ENCODE peak calls at places on chromosome 4, in nine cellular contexts. One of them, this sample, is unnamed.

GRCh38 chr4:15232725-15233597 is 194.9 kb upstream of the C1QTNF7 start:
- DNase-seq in NCI-H1417: no peak
- DNase-seq in activated CD8-positive, alpha-beta memory T cell treated with anti-CD3 and anti-CD28 coated beads, Interleukin-2, amount 50 U/mL, for 4 hours: no peak
- DNase-seq in cardiac fibroblast: peak; percentile 84
- DNase-seq in stimulated activated CD4-positive, alpha-beta T cell treated with anti-CD3 and anti-CD28 coated beads, Interleukin-12 subunit alpha, Interleukin-12 subunit beta, amount 100 ng/mL, for 48 hours: no peak
- DNase-seq in kidney glomerular epithelial cell: peak; percentile 47
- DNase-seq in BE2C: no peak
- DNase-seq in KG1: no peak
- DNase-seq in substantia nigra: no peak
- DNase-seq in this sample: no peak

GRCh38 chr4:4689694-4690440 is 148.0 kb upstream of the STX18 start:
- DNase-seq in NCI-H1417: no peak
- DNase-seq in activated CD8-positive, alpha-beta memory T cell treated with anti-CD3 and anti-CD28 coated beads, Interleukin-2, amount 50 U/mL, for 4 hours: no peak
- DNase-seq in cardiac fibroblast: no peak
- DNase-seq in stimulated activated CD4-positive, alpha-beta T cell treated with anti-CD3 and anti-CD28 coated beads, Interleukin-12 subunit alpha, Interleukin-12 subunit beta, amount 100 ng/mL, for 48 hours: no peak
- DNase-seq in kidney glomerular epithelial cell: no peak
- DNase-seq in BE2C: no peak
- DNase-seq in KG1: no peak
- DNase-seq in substantia nigra: no peak
- DNase-seq in this sample: no peak

GRCh38 chr4:183485411-183486160 is 19.3 kb upstream of the ING2 start:
- DNase-seq in NCI-H1417: no peak
- DNase-seq in activated CD8-positive, alpha-beta memory T cell treated with anti-CD3 and anti-CD28 coated beads, Interleukin-2, amount 50 U/mL, for 4 hours: no peak
- DNase-seq in cardiac fibroblast: peak; percentile 74
- DNase-seq in stimulated activated CD4-positive, alpha-beta T cell treated with anti-CD3 and anti-CD28 coated beads, Interleukin-12 subunit alpha, Interleukin-12 subunit beta, amount 100 ng/mL, for 48 hours: no peak
- DNase-seq in kidney glomerular epithelial cell: no peak
- DNase-seq in BE2C: no peak
- DNase-seq in KG1: no peak
- DNase-seq in substantia nigra: no peak
- DNase-seq in this sample: no peak

GRCh38 chr4:973431-974397 is at the start of gene DGKQ:
- DNase-seq in NCI-H1417: peak; percentile 86
- DNase-seq in activated CD8-positive, alpha-beta memory T cell treated with anti-CD3 and anti-CD28 coated beads, Interleukin-2, amount 50 U/mL, for 4 hours: peak; percentile 89
- DNase-seq in cardiac fibroblast: peak; percentile 82
- DNase-seq in stimulated activated CD4-positive, alpha-beta T cell treated with anti-CD3 and anti-CD28 coated beads, Interleukin-12 subunit alpha, Interleukin-12 subunit beta, amount 100 ng/mL, for 48 hours: peak; percentile 82
- DNase-seq in kidney glomerular epithelial cell: peak; percentile 65
- DNase-seq in BE2C: peak; percentile 89
- DNase-seq in KG1: peak; percentile 15
- DNase-seq in substantia nigra: peak; percentile 38
- DNase-seq in this sample: peak; percentile 64

GRCh38 chr4:141534985-141535384 is 101.4 kb upstream of the IL15 start:
- DNase-seq in NCI-H1417: no peak
- DNase-seq in activated CD8-positive, alpha-beta memory T cell treated with anti-CD3 and anti-CD28 coated beads, Interleukin-2, amount 50 U/mL, for 4 hours: no peak
- DNase-seq in cardiac fibroblast: peak; percentile 29
- DNase-seq in stimulated activated CD4-positive, alpha-beta T cell treated with anti-CD3 and anti-CD28 coated beads, Interleukin-12 subunit alpha, Interleukin-12 subunit beta, amount 100 ng/mL, for 48 hours: no peak
- DNase-seq in kidney glomerular epithelial cell: no peak
- DNase-seq in BE2C: no peak
- DNase-seq in KG1: no peak
- DNase-seq in substantia nigra: no peak
- DNase-seq in this sample: no peak

GRCh38 chr4:124433044-124433443 is 279.5 kb downstream of the ANKRD50 start:
- DNase-seq in NCI-H1417: no peak
- DNase-seq in activated CD8-positive, alpha-beta memory T cell treated with anti-CD3 and anti-CD28 coated beads, Interleukin-2, amount 50 U/mL, for 4 hours: no peak
- DNase-seq in cardiac fibroblast: peak; percentile 64
- DNase-seq in stimulated activated CD4-positive, alpha-beta T cell treated with anti-CD3 and anti-CD28 coated beads, Interleukin-12 subunit alpha, Interleukin-12 subunit beta, amount 100 ng/mL, for 48 hours: no peak
- DNase-seq in kidney glomerular epithelial cell: no peak
- DNase-seq in BE2C: no peak
- DNase-seq in KG1: no peak
- DNase-seq in substantia nigra: no peak
- DNase-seq in this sample: no peak

GRCh38 chr4:1628892-1629703 is 55.0 kb downstream of the FAM53A start:
- DNase-seq in NCI-H1417: peak; percentile 30
- DNase-seq in activated CD8-positive, alpha-beta memory T cell treated with anti-CD3 and anti-CD28 coated beads, Interleukin-2, amount 50 U/mL, for 4 hours: peak; percentile 68
- DNase-seq in cardiac fibroblast: peak; percentile 47
- DNase-seq in stimulated activated CD4-positive, alpha-beta T cell treated with anti-CD3 and anti-CD28 coated beads, Interleukin-12 subunit alpha, Interleukin-12 subunit beta, amount 100 ng/mL, for 48 hours: peak; percentile 69
- DNase-seq in kidney glomerular epithelial cell: no peak
- DNase-seq in BE2C: peak; percentile 79
- DNase-seq in KG1: peak; percentile 9
- DNase-seq in substantia nigra: peak; percentile 26
- DNase-seq in this sample: peak; percentile 37

GRCh38 chr4:5758741-5759140 is 47.7 kb downstream of the EVC start:
- DNase-seq in NCI-H1417: no peak
- DNase-seq in activated CD8-positive, alpha-beta memory T cell treated with anti-CD3 and anti-CD28 coated beads, Interleukin-2, amount 50 U/mL, for 4 hours: no peak
- DNase-seq in cardiac fibroblast: peak; percentile 99
- DNase-seq in stimulated activated CD4-positive, alpha-beta T cell treated with anti-CD3 and anti-CD28 coated beads, Interleukin-12 subunit alpha, Interleukin-12 subunit beta, amount 100 ng/mL, for 48 hours: peak; percentile 14
- DNase-seq in kidney glomerular epithelial cell: peak; percentile 98
- DNase-seq in BE2C: no peak
- DNase-seq in KG1: no peak
- DNase-seq in substantia nigra: no peak
- DNase-seq in this sample: peak; percentile 90

GRCh38 chr4:144787365-144788263 is 141.7 kb downstream of the HHIP start:
- DNase-seq in NCI-H1417: peak; percentile 8
- DNase-seq in activated CD8-positive, alpha-beta memory T cell treated with anti-CD3 and anti-CD28 coated beads, Interleukin-2, amount 50 U/mL, for 4 hours: no peak
- DNase-seq in cardiac fibroblast: peak; percentile 72
- DNase-seq in stimulated activated CD4-positive, alpha-beta T cell treated with anti-CD3 and anti-CD28 coated beads, Interleukin-12 subunit alpha, Interleukin-12 subunit beta, amount 100 ng/mL, for 48 hours: no peak
- DNase-seq in kidney glomerular epithelial cell: peak; percentile 40
- DNase-seq in BE2C: no peak
- DNase-seq in KG1: no peak
- DNase-seq in substantia nigra: no peak
- DNase-seq in this sample: peak; percentile 34

GRCh38 chr4:139633661-139634060 is 32.0 kb upstream of the MGST2 start:
- DNase-seq in NCI-H1417: peak; percentile 29
- DNase-seq in activated CD8-positive, alpha-beta memory T cell treated with anti-CD3 and anti-CD28 coated beads, Interleukin-2, amount 50 U/mL, for 4 hours: no peak
- DNase-seq in cardiac fibroblast: peak; percentile 66
- DNase-seq in stimulated activated CD4-positive, alpha-beta T cell treated with anti-CD3 and anti-CD28 coated beads, Interleukin-12 subunit alpha, Interleukin-12 subunit beta, amount 100 ng/mL, for 48 hours: no peak
- DNase-seq in kidney glomerular epithelial cell: peak; percentile 16
- DNase-seq in BE2C: peak; percentile 39
- DNase-seq in KG1: no peak
- DNase-seq in substantia nigra: no peak
- DNase-seq in this sample: peak; percentile 56

GRCh38 chr4:26854701-26855100 is 5.9 kb upstream of the STIM2 start:
- DNase-seq in NCI-H1417: peak; percentile 47
- DNase-seq in activated CD8-positive, alpha-beta memory T cell treated with anti-CD3 and anti-CD28 coated beads, Interleukin-2, amount 50 U/mL, for 4 hours: no peak
- DNase-seq in cardiac fibroblast: no peak
- DNase-seq in stimulated activated CD4-positive, alpha-beta T cell treated with anti-CD3 and anti-CD28 coated beads, Interleukin-12 subunit alpha, Interleukin-12 subunit beta, amount 100 ng/mL, for 48 hours: no peak
- DNase-seq in kidney glomerular epithelial cell: no peak
- DNase-seq in BE2C: no peak
- DNase-seq in KG1: no peak
- DNase-seq in substantia nigra: no peak
- DNase-seq in this sample: no peak

GRCh38 chr4:83535520-83535944 is 376 bp upstream of the GPAT3 start:
- DNase-seq in NCI-H1417: peak; percentile 61
- DNase-seq in activated CD8-positive, alpha-beta memory T cell treated with anti-CD3 and anti-CD28 coated beads, Interleukin-2, amount 50 U/mL, for 4 hours: peak; percentile 27
- DNase-seq in cardiac fibroblast: peak; percentile 58
- DNase-seq in stimulated activated CD4-positive, alpha-beta T cell treated with anti-CD3 and anti-CD28 coated beads, Interleukin-12 subunit alpha, Interleukin-12 subunit beta, amount 100 ng/mL, for 48 hours: peak; percentile 8
- DNase-seq in kidney glomerular epithelial cell: peak; percentile 39
- DNase-seq in BE2C: peak; percentile 12
- DNase-seq in KG1: no peak
- DNase-seq in substantia nigra: no peak
- DNase-seq in this sample: peak; percentile 55

GRCh38 chr4:52369649-52370048 is 289.5 kb downstream of the USP46 start:
- DNase-seq in NCI-H1417: no peak
- DNase-seq in activated CD8-positive, alpha-beta memory T cell treated with anti-CD3 and anti-CD28 coated beads, Interleukin-2, amount 50 U/mL, for 4 hours: no peak
- DNase-seq in cardiac fibroblast: no peak
- DNase-seq in stimulated activated CD4-positive, alpha-beta T cell treated with anti-CD3 and anti-CD28 coated beads, Interleukin-12 subunit alpha, Interleukin-12 subunit beta, amount 100 ng/mL, for 48 hours: no peak
- DNase-seq in kidney glomerular epithelial cell: no peak
- DNase-seq in BE2C: no peak
- DNase-seq in KG1: no peak
- DNase-seq in substantia nigra: no peak
- DNase-seq in this sample: no peak

GRCh38 chr4:184529283-184529682 is 54.9 kb upstream of the IRF2 start:
- DNase-seq in NCI-H1417: no peak
- DNase-seq in activated CD8-positive, alpha-beta memory T cell treated with anti-CD3 and anti-CD28 coated beads, Interleukin-2, amount 50 U/mL, for 4 hours: no peak
- DNase-seq in cardiac fibroblast: peak; percentile 72
- DNase-seq in stimulated activated CD4-positive, alpha-beta T cell treated with anti-CD3 and anti-CD28 coated beads, Interleukin-12 subunit alpha, Interleukin-12 subunit beta, amount 100 ng/mL, for 48 hours: no peak
- DNase-seq in kidney glomerular epithelial cell: no peak
- DNase-seq in BE2C: no peak
- DNase-seq in KG1: no peak
- DNase-seq in substantia nigra: no peak
- DNase-seq in this sample: no peak

GRCh38 chr4:128323401-128323800 is 35.8 kb upstream of the PGRMC2 start:
- DNase-seq in NCI-H1417: no peak
- DNase-seq in activated CD8-positive, alpha-beta memory T cell treated with anti-CD3 and anti-CD28 coated beads, Interleukin-2, amount 50 U/mL, for 4 hours: no peak
- DNase-seq in cardiac fibroblast: peak; percentile 16
- DNase-seq in stimulated activated CD4-positive, alpha-beta T cell treated with anti-CD3 and anti-CD28 coated beads, Interleukin-12 subunit alpha, Interleukin-12 subunit beta, amount 100 ng/mL, for 48 hours: no peak
- DNase-seq in kidney glomerular epithelial cell: no peak
- DNase-seq in BE2C: no peak
- DNase-seq in KG1: no peak
- DNase-seq in substantia nigra: no peak
- DNase-seq in this sample: no peak

GRCh38 chr4:122661176-122661575 is 40.3 kb upstream of the IL21 start:
- DNase-seq in NCI-H1417: no peak
- DNase-seq in activated CD8-positive, alpha-beta memory T cell treated with anti-CD3 and anti-CD28 coated beads, Interleukin-2, amount 50 U/mL, for 4 hours: no peak
- DNase-seq in cardiac fibroblast: peak; percentile 26
- DNase-seq in stimulated activated CD4-positive, alpha-beta T cell treated with anti-CD3 and anti-CD28 coated beads, Interleukin-12 subunit alpha, Interleukin-12 subunit beta, amount 100 ng/mL, for 48 hours: no peak
- DNase-seq in kidney glomerular epithelial cell: no peak
- DNase-seq in BE2C: no peak
- DNase-seq in KG1: no peak
- DNase-seq in substantia nigra: no peak
- DNase-seq in this sample: no peak

GRCh38 chr4:186137193-186137792 is 32.8 kb downstream of the FAM149A start:
- DNase-seq in NCI-H1417: peak; percentile 11
- DNase-seq in activated CD8-positive, alpha-beta memory T cell treated with anti-CD3 and anti-CD28 coated beads, Interleukin-2, amount 50 U/mL, for 4 hours: no peak
- DNase-seq in cardiac fibroblast: peak; percentile 52
- DNase-seq in stimulated activated CD4-positive, alpha-beta T cell treated with anti-CD3 and anti-CD28 coated beads, Interleukin-12 subunit alpha, Interleukin-12 subunit beta, amount 100 ng/mL, for 48 hours: no peak
- DNase-seq in kidney glomerular epithelial cell: peak; percentile 12
- DNase-seq in BE2C: no peak
- DNase-seq in KG1: no peak
- DNase-seq in substantia nigra: no peak
- DNase-seq in this sample: peak; percentile 42

GRCh38 chr4:3671571-3672464 is 94.4 kb upstream of the ADRA2C start:
- DNase-seq in NCI-H1417: no peak
- DNase-seq in activated CD8-positive, alpha-beta memory T cell treated with anti-CD3 and anti-CD28 coated beads, Interleukin-2, amount 50 U/mL, for 4 hours: no peak
- DNase-seq in cardiac fibroblast: peak; percentile 3
- DNase-seq in stimulated activated CD4-positive, alpha-beta T cell treated with anti-CD3 and anti-CD28 coated beads, Interleukin-12 subunit alpha, Interleukin-12 subunit beta, amount 100 ng/mL, for 48 hours: no peak
- DNase-seq in kidney glomerular epithelial cell: no peak
- DNase-seq in BE2C: no peak
- DNase-seq in KG1: no peak
- DNase-seq in substantia nigra: no peak
- DNase-seq in this sample: no peak

GRCh38 chr4:61428950-61429349 is 228.8 kb downstream of the ADGRL3 start:
- DNase-seq in NCI-H1417: no peak
- DNase-seq in activated CD8-positive, alpha-beta memory T cell treated with anti-CD3 and anti-CD28 coated beads, Interleukin-2, amount 50 U/mL, for 4 hours: no peak
- DNase-seq in cardiac fibroblast: no peak
- DNase-seq in stimulated activated CD4-positive, alpha-beta T cell treated with anti-CD3 and anti-CD28 coated beads, Interleukin-12 subunit alpha, Interleukin-12 subunit beta, amount 100 ng/mL, for 48 hours: no peak
- DNase-seq in kidney glomerular epithelial cell: no peak
- DNase-seq in BE2C: no peak
- DNase-seq in KG1: no peak
- DNase-seq in substantia nigra: no peak
- DNase-seq in this sample: no peak

GRCh38 chr4:146214238-146214637 is at the start of gene REELD1:
- DNase-seq in NCI-H1417: no peak
- DNase-seq in activated CD8-positive, alpha-beta memory T cell treated with anti-CD3 and anti-CD28 coated beads, Interleukin-2, amount 50 U/mL, for 4 hours: no peak
- DNase-seq in cardiac fibroblast: no peak
- DNase-seq in stimulated activated CD4-positive, alpha-beta T cell treated with anti-CD3 and anti-CD28 coated beads, Interleukin-12 subunit alpha, Interleukin-12 subunit beta, amount 100 ng/mL, for 48 hours: no peak
- DNase-seq in kidney glomerular epithelial cell: no peak
- DNase-seq in BE2C: no peak
- DNase-seq in KG1: no peak
- DNase-seq in substantia nigra: no peak
- DNase-seq in this sample: no peak

GRCh38 chr4:145308598-145308997 is 128.2 kb upstream of the OTUD4 start:
- DNase-seq in NCI-H1417: no peak
- DNase-seq in activated CD8-positive, alpha-beta memory T cell treated with anti-CD3 and anti-CD28 coated beads, Interleukin-2, amount 50 U/mL, for 4 hours: no peak
- DNase-seq in cardiac fibroblast: peak; percentile 14
- DNase-seq in stimulated activated CD4-positive, alpha-beta T cell treated with anti-CD3 and anti-CD28 coated beads, Interleukin-12 subunit alpha, Interleukin-12 subunit beta, amount 100 ng/mL, for 48 hours: no peak
- DNase-seq in kidney glomerular epithelial cell: no peak
- DNase-seq in BE2C: no peak
- DNase-seq in KG1: no peak
- DNase-seq in substantia nigra: no peak
- DNase-seq in this sample: no peak

GRCh38 chr4:89305028-89305427 is 2.6 kb downstream of the GPRIN3 start:
- DNase-seq in NCI-H1417: no peak
- DNase-seq in activated CD8-positive, alpha-beta memory T cell treated with anti-CD3 and anti-CD28 coated beads, Interleukin-2, amount 50 U/mL, for 4 hours: no peak
- DNase-seq in cardiac fibroblast: no peak
- DNase-seq in stimulated activated CD4-positive, alpha-beta T cell treated with anti-CD3 and anti-CD28 coated beads, Interleukin-12 subunit alpha, Interleukin-12 subunit beta, amount 100 ng/mL, for 48 hours: no peak
- DNase-seq in kidney glomerular epithelial cell: no peak
- DNase-seq in BE2C: no peak
- DNase-seq in KG1: no peak
- DNase-seq in substantia nigra: no peak
- DNase-seq in this sample: no peak

GRCh38 chr4:159534655-159535054 is 431.8 kb downstream of the RAPGEF2 start:
- DNase-seq in NCI-H1417: no peak
- DNase-seq in activated CD8-positive, alpha-beta memory T cell treated with anti-CD3 and anti-CD28 coated beads, Interleukin-2, amount 50 U/mL, for 4 hours: no peak
- DNase-seq in cardiac fibroblast: no peak
- DNase-seq in stimulated activated CD4-positive, alpha-beta T cell treated with anti-CD3 and anti-CD28 coated beads, Interleukin-12 subunit alpha, Interleukin-12 subunit beta, amount 100 ng/mL, for 48 hours: no peak
- DNase-seq in kidney glomerular epithelial cell: no peak
- DNase-seq in BE2C: no peak
- DNase-seq in KG1: no peak
- DNase-seq in substantia nigra: no peak
- DNase-seq in this sample: no peak

GRCh38 chr4:2862528-2862927 is 18.9 kb downstream of the ADD1 start:
- DNase-seq in NCI-H1417: no peak
- DNase-seq in activated CD8-positive, alpha-beta memory T cell treated with anti-CD3 and anti-CD28 coated beads, Interleukin-2, amount 50 U/mL, for 4 hours: no peak
- DNase-seq in cardiac fibroblast: peak; percentile 61
- DNase-seq in stimulated activated CD4-positive, alpha-beta T cell treated with anti-CD3 and anti-CD28 coated beads, Interleukin-12 subunit alpha, Interleukin-12 subunit beta, amount 100 ng/mL, for 48 hours: no peak
- DNase-seq in kidney glomerular epithelial cell: peak; percentile 79
- DNase-seq in BE2C: no peak
- DNase-seq in KG1: no peak
- DNase-seq in substantia nigra: no peak
- DNase-seq in this sample: peak; percentile 75

GRCh38 chr4:183995489-183996049 is 90.5 kb downstream of the STOX2 start:
- DNase-seq in NCI-H1417: no peak
- DNase-seq in activated CD8-positive, alpha-beta memory T cell treated with anti-CD3 and anti-CD28 coated beads, Interleukin-2, amount 50 U/mL, for 4 hours: no peak
- DNase-seq in cardiac fibroblast: peak; percentile 47
- DNase-seq in stimulated activated CD4-positive, alpha-beta T cell treated with anti-CD3 and anti-CD28 coated beads, Interleukin-12 subunit alpha, Interleukin-12 subunit beta, amount 100 ng/mL, for 48 hours: no peak
- DNase-seq in kidney glomerular epithelial cell: no peak
- DNase-seq in BE2C: peak; percentile 26
- DNase-seq in KG1: no peak
- DNase-seq in substantia nigra: no peak
- DNase-seq in this sample: no peak

GRCh38 chr4:82484987-82485783 is 54.8 kb downstream of the ENOPH1 start:
- DNase-seq in NCI-H1417: no peak
- DNase-seq in activated CD8-positive, alpha-beta memory T cell treated with anti-CD3 and anti-CD28 coated beads, Interleukin-2, amount 50 U/mL, for 4 hours: no peak
- DNase-seq in cardiac fibroblast: no peak
- DNase-seq in stimulated activated CD4-positive, alpha-beta T cell treated with anti-CD3 and anti-CD28 coated beads, Interleukin-12 subunit alpha, Interleukin-12 subunit beta, amount 100 ng/mL, for 48 hours: no peak
- DNase-seq in kidney glomerular epithelial cell: no peak
- DNase-seq in BE2C: no peak
- DNase-seq in KG1: no peak
- DNase-seq in substantia nigra: no peak
- DNase-seq in this sample: no peak

GRCh38 chr4:40043786-40044185 is 12.9 kb upstream of the N4BP2 start:
- DNase-seq in NCI-H1417: no peak
- DNase-seq in activated CD8-positive, alpha-beta memory T cell treated with anti-CD3 and anti-CD28 coated beads, Interleukin-2, amount 50 U/mL, for 4 hours: no peak
- DNase-seq in cardiac fibroblast: no peak
- DNase-seq in stimulated activated CD4-positive, alpha-beta T cell treated with anti-CD3 and anti-CD28 coated beads, Interleukin-12 subunit alpha, Interleukin-12 subunit beta, amount 100 ng/mL, for 48 hours: no peak
- DNase-seq in kidney glomerular epithelial cell: no peak
- DNase-seq in BE2C: no peak
- DNase-seq in KG1: no peak
- DNase-seq in substantia nigra: no peak
- DNase-seq in this sample: no peak

GRCh38 chr4:139202984-139203383 is 26.0 kb upstream of the ELF2 start:
- DNase-seq in NCI-H1417: no peak
- DNase-seq in activated CD8-positive, alpha-beta memory T cell treated with anti-CD3 and anti-CD28 coated beads, Interleukin-2, amount 50 U/mL, for 4 hours: no peak
- DNase-seq in cardiac fibroblast: no peak
- DNase-seq in stimulated activated CD4-positive, alpha-beta T cell treated with anti-CD3 and anti-CD28 coated beads, Interleukin-12 subunit alpha, Interleukin-12 subunit beta, amount 100 ng/mL, for 48 hours: no peak
- DNase-seq in kidney glomerular epithelial cell: no peak
- DNase-seq in BE2C: no peak
- DNase-seq in KG1: no peak
- DNase-seq in substantia nigra: no peak
- DNase-seq in this sample: no peak

GRCh38 chr4:90318208-90318607 is 191.0 kb downstream of the CCSER1 start:
- DNase-seq in NCI-H1417: no peak
- DNase-seq in activated CD8-positive, alpha-beta memory T cell treated with anti-CD3 and anti-CD28 coated beads, Interleukin-2, amount 50 U/mL, for 4 hours: no peak
- DNase-seq in cardiac fibroblast: peak; percentile 90
- DNase-seq in stimulated activated CD4-positive, alpha-beta T cell treated with anti-CD3 and anti-CD28 coated beads, Interleukin-12 subunit alpha, Interleukin-12 subunit beta, amount 100 ng/mL, for 48 hours: no peak
- DNase-seq in kidney glomerular epithelial cell: peak; percentile 79
- DNase-seq in BE2C: no peak
- DNase-seq in KG1: no peak
- DNase-seq in substantia nigra: no peak
- DNase-seq in this sample: no peak

GRCh38 chr4:148442830-148443549 is 776 bp upstream of the NR3C2 start:
- DNase-seq in NCI-H1417: no peak
- DNase-seq in activated CD8-positive, alpha-beta memory T cell treated with anti-CD3 and anti-CD28 coated beads, Interleukin-2, amount 50 U/mL, for 4 hours: no peak
- DNase-seq in cardiac fibroblast: peak; percentile 34
- DNase-seq in stimulated activated CD4-positive, alpha-beta T cell treated with anti-CD3 and anti-CD28 coated beads, Interleukin-12 subunit alpha, Interleukin-12 subunit beta, amount 100 ng/mL, for 48 hours: no peak
- DNase-seq in kidney glomerular epithelial cell: no peak
- DNase-seq in BE2C: peak; percentile 20
- DNase-seq in KG1: no peak
- DNase-seq in substantia nigra: no peak
- DNase-seq in this sample: no peak

GRCh38 chr4:79209822-79210635 is 115.8 kb downstream of the NAA11 start:
- DNase-seq in NCI-H1417: no peak
- DNase-seq in activated CD8-positive, alpha-beta memory T cell treated with anti-CD3 and anti-CD28 coated beads, Interleukin-2, amount 50 U/mL, for 4 hours: no peak
- DNase-seq in cardiac fibroblast: peak; percentile 22
- DNase-seq in stimulated activated CD4-positive, alpha-beta T cell treated with anti-CD3 and anti-CD28 coated beads, Interleukin-12 subunit alpha, Interleukin-12 subunit beta, amount 100 ng/mL, for 48 hours: no peak
- DNase-seq in kidney glomerular epithelial cell: peak; percentile 40
- DNase-seq in BE2C: no peak
- DNase-seq in KG1: peak; percentile 68
- DNase-seq in substantia nigra: no peak
- DNase-seq in this sample: no peak